ENCODE peak calls at places on chromosomes 2 and 18, in nine cellular contexts. S, H, D, G, C, T, Y, I and P are unnamed samples.

GRCh38 chr2:65061910-65062339 is 5.7 kb downstream of the CEP68 start:
- DNase-seq in S (no peak), H (no peak), D (no peak), G (no peak), C (no peak), T (no peak), Y (no peak), I (no peak), P (no peak)

GRCh38 chr2:6554403-6554802 is 311.3 kb downstream of the CMPK2 start:
- DNase-seq in S (no peak), H (peak; percentile 2), D (no peak), G (no peak), C (no peak), T (no peak), Y (no peak), I (no peak), P (no peak)

GRCh38 chr2:47558116-47559078 is 155.4 kb downstream of the MSH2 start:
- DNase-seq in S (no peak), H (no peak), D (peak; percentile 45), G (no peak), C (peak; percentile 82), T (no peak), Y (no peak), I (no peak), P (no peak)

GRCh38 chr2:181140414-181140813 is 160.0 kb downstream of the UBE2E3 start:
- DNase-seq in S (no peak), H (no peak), D (peak; percentile 29), G (no peak), C (no peak), T (no peak), Y (no peak), I (no peak), P (no peak)

GRCh38 chr2:112151701-112152440 is 13.7 kb downstream of the FBLN7 start:
- DNase-seq in S (no peak), H (no peak), D (no peak), G (no peak), C (no peak), T (no peak), Y (no peak), I (no peak), P (no peak)

GRCh38 chr2:195535911-195536522 is 121.0 kb upstream of the SLC39A10 start:
- DNase-seq in S (peak; percentile 81), H (no peak), D (no peak), G (no peak), C (no peak), T (no peak), Y (no peak), I (peak; percentile 81), P (no peak)

GRCh38 chr2:3481736-3482362 is 37.5 kb downstream of the ADI1 start:
- DNase-seq in S (no peak), H (no peak), D (no peak), G (no peak), C (no peak), T (no peak), Y (no peak), I (no peak), P (no peak)

GRCh38 chr2:227238242-227239237 is 74.1 kb downstream of the COL4A3 start:
- DNase-seq in S (peak; percentile 12), H (peak; percentile 23), D (peak; percentile 72), G (peak; percentile 37), C (peak; percentile 89), T (peak; percentile 63), Y (peak; percentile 60), I (peak; percentile 29), P (peak; percentile 31)

GRCh38 chr2:166384774-166385173 is 9.0 kb upstream of the SCN9A start:
- DNase-seq in S (no peak), H (peak; percentile 15), D (peak; percentile 40), G (no peak), C (no peak), T (peak; percentile 26), Y (peak; percentile 45), I (no peak), P (no peak)

GRCh38 chr2:30675758-30676157 is 131.5 kb downstream of the CAPN13 start:
- DNase-seq in S (no peak), H (no peak), D (peak; percentile 63), G (no peak), C (no peak), T (no peak), Y (no peak), I (no peak), P (no peak)

GRCh38 chr2:149597050-149598013 is 9.8 kb upstream of the MMADHC start:
- DNase-seq in S (peak; percentile 62), H (peak; percentile 81), D (peak; percentile 79), G (no peak), C (no peak), T (peak; percentile 71), Y (peak; percentile 92), I (peak; percentile 69), P (peak; percentile 80)

GRCh38 chr18:59904051-59904601 is 4.3 kb downstream of the PMAIP1 start:
- DNase-seq in S (no peak), H (no peak), D (no peak), G (no peak), C (no peak), T (no peak), Y (no peak), I (no peak), P (no peak)

GRCh38 chr2:217394510-217395351 is 534.9 kb upstream of the TNP1 start:
- DNase-seq in S (no peak), H (no peak), D (peak; percentile 37), G (no peak), C (no peak), T (no peak), Y (peak; percentile 31), I (no peak), P (no peak)

GRCh38 chr18:64449433-64449832 is 300.5 kb upstream of the LINC00305 start:
- DNase-seq in S (no peak), H (no peak), D (no peak), G (no peak), C (no peak), T (no peak), Y (no peak), I (no peak), P (no peak)

GRCh38 chr2:22958281-22958680 is 426.7 kb upstream of the KLHL29 start:
- DNase-seq in S (no peak), H (no peak), D (no peak), G (no peak), C (no peak), T (no peak), Y (no peak), I (no peak), P (no peak)